ENCODE peak calls at places on chromosomes 16 and 17, in six cellular contexts. E is cardiac fibroblast, C is upper lobe of right lung, G is GM12864, T is HFF-Myc, R is fibroblast of villous mesenchyme. Z is an unnamed sample.
A peak's percentile ranks its signal among the peaks of the same experiment; 100 is the strongest.

GRCh38 chr17:67027031-67027628 is 17.2 kb upstream of the CACNG1 start:
- DNase-seq in E (peak; percentile 7), C (peak; percentile 44), G (no peak), T (no peak), R (no peak), Z (no peak)

GRCh38 chr16:74577882-74578366 is 29.0 kb downstream of the GLG1 start:
- DNase-seq in E (peak; percentile 26), C (no peak), G (no peak), T (peak; percentile 29), R (peak; percentile 55), Z (no peak)

GRCh38 chr17:57665696-57666095 is 79.4 kb downstream of the CCDC182 start:
- DNase-seq in E (no peak), C (peak; percentile 23), G (no peak), T (no peak), R (no peak), Z (no peak)

GRCh38 chr16:8713635-8714097 is 39.2 kb downstream of the ABAT start:
- DNase-seq in E (no peak), C (no peak), G (no peak), T (no peak), R (no peak), Z (no peak)

GRCh38 chr17:48055531-48056245 is 7.5 kb downstream of the NFE2L1 start:
- DNase-seq in E (peak; percentile 69), C (no peak), G (peak; percentile 57), T (no peak), R (peak; percentile 94), Z (no peak)

GRCh38 chr17:82031885-82032627 is 578 bp downstream of the RAC3 start:
- DNase-seq in E (no peak), C (no peak), G (no peak), T (no peak), R (no peak), Z (no peak)

GRCh38 chr17:12983986-12984932 is 33.6 kb downstream of the ELAC2 start:
- DNase-seq in E (peak; percentile 87), C (no peak), G (no peak), T (no peak), R (peak; percentile 34), Z (peak; percentile 99)

GRCh38 chr17:78798695-78799559 is 16.9 kb upstream of the CYTH1 start:
- DNase-seq in E (peak; percentile 39), C (no peak), G (no peak), T (no peak), R (peak; percentile 38), Z (no peak)

GRCh38 chr17:83192161-83192788 is 112.9 kb downstream of the METRNL start:
- DNase-seq in E (no peak), C (peak; percentile 61), G (no peak), T (no peak), R (no peak), Z (no peak)

GRCh38 chr17:75124041-75124818 is 7.3 kb downstream of the NT5C start:
- DNase-seq in E (peak; percentile 82), C (peak; percentile 74), G (no peak), T (peak; percentile 42), R (peak; percentile 93), Z (no peak)

GRCh38 chr17:15103785-15104184 is 161.3 kb downstream of the PMP22 start:
- DNase-seq in E (no peak), C (no peak), G (no peak), T (no peak), R (no peak), Z (no peak)

GRCh38 chr16:2337431-2338296 is 2.9 kb downstream of the ABCA3 start:
- DNase-seq in E (no peak), C (no peak), G (no peak), T (no peak), R (no peak), Z (no peak)

GRCh38 chr16:56807011-56807675 is 57.9 kb upstream of the SLC12A3 start:
- DNase-seq in E (peak; percentile 47), C (no peak), G (no peak), T (no peak), R (peak; percentile 77), Z (no peak)

GRCh38 chr17:38967290-38967738 is at the start of gene FBXO47:
- DNase-seq in E (peak; percentile 92), C (peak; percentile 96), G (peak; percentile 66), T (no peak), R (peak; percentile 95), Z (peak; percentile 53)

GRCh38 chr17:79438045-79438444 is 172.8 kb downstream of the RBFOX3 start:
- DNase-seq in E (no peak), C (no peak), G (no peak), T (no peak), R (no peak), Z (no peak)

GRCh38 chr17:21275047-21275578 is 9.4 kb upstream of the MAP2K3 start:
- DNase-seq in E (no peak), C (no peak), G (no peak), T (no peak), R (no peak), Z (no peak)

GRCh38 chr16:88897696-88898425 is 31.4 kb upstream of the PABPN1L start:
- DNase-seq in E (no peak), C (no peak), G (no peak), T (no peak), R (no peak), Z (no peak)

GRCh38 chr16:25134306-25134705 is 22.8 kb downstream of the LCMT1 start:
- DNase-seq in E (no peak), C (no peak), G (no peak), T (no peak), R (no peak), Z (no peak)

GRCh38 chr17:19546289-19547065 is 12.8 kb downstream of the SLC47A1 start:
- DNase-seq in E (peak; percentile 34), C (peak; percentile 73), G (no peak), T (no peak), R (no peak), Z (no peak)

GRCh38 chr16:81861503-81861902 is 82.4 kb downstream of the PLCG2 start:
- DNase-seq in E (no peak), C (no peak), G (no peak), T (no peak), R (no peak), Z (no peak)

GRCh38 chr17:16217002-16217635 is at the start of gene PIGL:
- DNase-seq in E (peak; percentile 97), C (peak; percentile 90), G (peak; percentile 93), T (peak; percentile 92), R (peak; percentile 95), Z (peak; percentile 92)

DNA sequence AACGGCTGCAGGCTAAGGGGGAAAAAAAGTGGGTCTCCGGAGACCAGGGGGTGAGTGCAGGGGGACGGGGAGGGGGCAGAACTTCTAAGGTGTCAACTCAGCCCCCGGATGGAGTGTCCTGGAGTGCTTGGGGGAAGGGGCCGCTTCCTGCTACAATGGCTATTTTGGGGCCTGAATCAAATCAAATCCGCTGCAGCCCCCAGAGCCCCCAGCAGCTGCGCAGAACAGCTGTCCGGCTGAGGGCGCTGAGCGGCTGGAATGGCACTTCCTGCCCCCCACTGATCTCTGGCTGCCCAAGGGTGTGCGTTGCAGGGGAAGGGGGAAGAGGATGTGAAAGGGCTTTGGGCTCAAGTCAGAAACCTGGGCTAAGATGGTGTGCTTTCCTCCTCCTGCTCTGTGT is 24.2 kb upstream of the PHB1 start:
- DNase-seq in E (no peak), C (no peak), G (no peak), T (no peak), R (no peak), Z (no peak)
- H3K4me3 ChIP-seq in E (no peak overlapping the region), C (no peak overlapping the region), G (no peak overlapping the region), T (no peak overlapping the region), R (no peak overlapping the region), Z (no peak overlapping the region)

GRCh38 chr16:66026211-66026610 is 340.3 kb upstream of the CDH5 start:
- DNase-seq in E (peak; percentile 43), C (no peak), G (no peak), T (no peak), R (no peak), Z (no peak)
- TF ChIP-seq CTCF in E (peak; percentile 19), C (no peak), G (no peak), T (peak; percentile 34), R (peak; percentile 47), Z (peak; percentile 47)

GRCh38 chr17:50100921-50101345 is 5.8 kb downstream of the PDK2 start:
- DNase-seq in E (no peak), C (no peak), G (no peak), T (no peak), R (peak; percentile 33), Z (no peak)
- H3K4me3 ChIP-seq in E (no peak overlapping the region), C (no peak overlapping the region), G (no peak overlapping the region), T (no peak overlapping the region), R (no peak overlapping the region), Z (no peak overlapping the region)

GRCh38 chr17:61005358-61005757 is 327.7 kb downstream of the BCAS3 start:
- DNase-seq in E (peak; percentile 18), C (no peak), G (no peak), T (no peak), R (peak; percentile 31), Z (no peak)

GRCh38 chr17:61000911-61001310 is 323.3 kb downstream of the BCAS3 start:
- DNase-seq in E (peak; percentile 67), C (no peak), G (no peak), T (peak; percentile 19), R (peak; percentile 68), Z (peak; percentile 2)

GRCh38 chr17:61007980-61008379 is 330.3 kb downstream of the BCAS3 start:
- DNase-seq in E (peak; percentile 56), C (no peak), G (no peak), T (no peak), R (peak; percentile 54), Z (no peak)

GRCh38 chr17:61002316-61002736 is 324.7 kb downstream of the BCAS3 start:
- DNase-seq in E (peak; percentile 71), C (no peak), G (no peak), T (peak; percentile 30), R (peak; percentile 84), Z (peak; percentile 44)
- TF ChIP-seq CTCF in E (peak; percentile 41), C (peak; percentile 59), G (peak; percentile 27), T (peak; percentile 19), R (peak; percentile 49), Z (peak; percentile 30)

DNA sequence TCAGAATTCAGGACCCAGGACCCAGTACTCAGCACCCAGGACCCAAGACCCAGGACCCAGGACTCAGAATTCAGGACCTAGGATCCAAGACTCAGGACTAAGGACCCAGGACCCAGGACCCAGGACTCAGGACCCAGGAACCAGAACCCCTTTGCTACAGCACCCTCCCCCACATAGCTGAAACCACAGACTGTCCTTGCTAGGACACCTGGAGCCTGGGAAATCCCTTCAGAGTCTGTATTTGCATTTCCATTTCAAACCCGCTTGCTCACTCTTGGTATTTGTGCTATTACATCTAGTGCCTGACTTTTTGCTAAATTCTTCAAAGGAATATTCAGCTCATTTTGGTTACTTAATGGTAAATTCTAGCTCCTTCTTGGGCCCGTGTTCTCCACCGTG is 275.8 kb upstream of the MAF start:
- DNase-seq in E (no peak), C (no peak), G (peak; percentile 25), T (no peak), R (no peak), Z (no peak)
- H3K4me3 ChIP-seq in E (no peak overlapping the region), C (no peak overlapping the region), G (no peak overlapping the region), T (no peak overlapping the region), R (no peak overlapping the region), Z (no peak overlapping the region)

GRCh38 chr17:962166-962565 is 17.4 kb downstream of the NXN start:
- DNase-seq in E (no peak), C (no peak), G (no peak), T (no peak), R (no peak), Z (no peak)
- TF ChIP-seq CTCF in E (no peak), C (no peak), G (no peak), T (no peak), R (no peak), Z (no peak)

GRCh38 chr17:76492989-76493501 is 8.2 kb downstream of the RHBDF2 start:
- DNase-seq in E (peak; percentile 88), C (peak; percentile 87), G (peak; percentile 57), T (no peak), R (peak; percentile 94), Z (peak; percentile 13)
- H3K4me3 ChIP-seq in E (no peak overlapping the region), C (peak overlapping the region; percentile 25), G (peak overlapping the region; percentile 1), T (no peak overlapping the region), R (peak overlapping the region; percentile 21), Z (no peak overlapping the region)

Z was measured in astrocyte of the cerebellum.